ENCODE peak calls at places on chromosome 22, in eight cellular contexts. I, Y, U, D, M, V, L and T are unnamed samples.

GRCh38 chr22:44523981-44524759 is 26.1 kb upstream of the RTL6 start:
- DNase-seq in L (no peak), D (no peak), M (no peak), V (no peak), I (peak; percentile 93), U (no peak), Y (no peak), T (no peak)

GRCh38 chr22:24834845-24835570 is 29.0 kb downstream of the SGSM1 start:
- DNase-seq in V (peak; percentile 39), I (peak; percentile 23), U (peak; percentile 21), L (no peak), Y (no peak), D (no peak), M (peak; percentile 59), T (no peak)

GRCh38 chr22:42270178-42270511 is 308 bp downstream of the TCF20 start:
- DNase-seq in U (peak; percentile 51), D (no peak), I (peak; percentile 25), Y (peak; percentile 37), M (no peak), L (no peak), V (peak; percentile 22), T (peak; percentile 36)

GRCh38 chr22:24550028-24550901 is 4.7 kb downstream of the GUCD1 start:
- DNase-seq in I (no peak), U (peak; percentile 70), M (no peak), L (no peak), V (peak; percentile 65), D (no peak), Y (peak; percentile 42), T (no peak)

GRCh38 chr22:38872831-38873248 is 824 bp upstream of the CBX6 start:
- DNase-seq in D (no peak), V (peak; percentile 37), L (no peak), I (peak; percentile 46), U (no peak), M (peak; percentile 75), Y (peak; percentile 62), T (peak; percentile 91)

GRCh38 chr22:44181033-44181911 is 547 bp downstream of the PARVG start:
- DNase-seq in M (no peak), L (peak; percentile 28), V (no peak), Y (no peak), I (no peak), U (no peak), D (peak; percentile 21), T (peak; percentile 86)

GRCh38 chr22:40300884-40301672 is 45.2 kb upstream of the ADSL start:
- DNase-seq in L (no peak), M (no peak), I (no peak), U (no peak), V (no peak), Y (no peak), D (no peak), T (no peak)

GRCh38 chr22:29314537-29315285 is 786 bp downstream of the RASL10A start:
- DNase-seq in V (no peak), M (peak; percentile 42), D (no peak), Y (no peak), U (peak; percentile 35), I (no peak), L (no peak), T (no peak)

GRCh38 chr22:33829549-33830280 is 90.6 kb downstream of the LARGE1 start:
- DNase-seq in V (no peak), D (no peak), M (peak; percentile 46), I (no peak), U (no peak), L (no peak), Y (no peak), T (no peak)

GRCh38 chr22:35839811-35840739 is 122.4 kb downstream of the APOL5 start:
- DNase-seq in L (no peak), Y (peak; percentile 80), M (peak; percentile 94), D (no peak), U (peak; percentile 84), I (peak; percentile 99), V (peak; percentile 97), T (peak; percentile 84)

GRCh38 chr22:35337932-35338331 is 38.2 kb downstream of the TOM1 start:
- DNase-seq in V (no peak), D (no peak), I (no peak), U (no peak), M (no peak), Y (no peak), L (no peak), T (peak; percentile 34)

GRCh38 chr22:36578619-36579018 is 49.7 kb upstream of the EIF3D start:
- DNase-seq in I (no peak), V (no peak), D (no peak), U (no peak), L (no peak), M (no peak), Y (no peak), T (no peak)

GRCh38 chr22:27075891-27076290 is 418.5 kb downstream of the MIAT start:
- DNase-seq in Y (no peak), V (no peak), M (no peak), L (no peak), D (no peak), I (no peak), U (no peak), T (no peak)

GRCh38 chr22:44885806-44886360 is 123.9 kb downstream of the PHF21B start:
- DNase-seq in I (no peak), M (no peak), V (no peak), Y (no peak), L (no peak), D (no peak), U (no peak), T (no peak)